ENCODE peak calls at places on chromosomes 1 and 21, in five cellular contexts. One of them, this sample, is unnamed.

GRCh38 chr1:226425431-226426031 is 17.6 kb upstream of the PARP1 start:
- DNase-seq in naive thymus-derived CD8-positive, alpha-beta T cell: no peak
- DNase-seq in occipital lobe: no peak
- DNase-seq in HTR-8/SVneo: no peak
- DNase-seq in activated T-helper 9 cell treated with anti-CD3 and anti-CD28 coated beads, Interleukin-2, amount 50 U/mL, for 16 hours: no peak
- DNase-seq in this sample: peak; percentile 34

GRCh38 chr1:156401175-156401574 is 32.2 kb downstream of the RHBG start:
- DNase-seq in HTR-8/SVneo: no peak
- DNase-seq in activated T-helper 9 cell treated with anti-CD3 and anti-CD28 coated beads, Interleukin-2, amount 50 U/mL, for 16 hours: no peak
- DNase-seq in naive thymus-derived CD8-positive, alpha-beta T cell: no peak
- DNase-seq in occipital lobe: no peak
- DNase-seq in this sample: no peak

GRCh38 chr1:83999316-83999819 is 436 bp upstream of the TTLL7 start:
- DNase-seq in occipital lobe: no peak
- DNase-seq in activated T-helper 9 cell treated with anti-CD3 and anti-CD28 coated beads, Interleukin-2, amount 50 U/mL, for 16 hours: peak; percentile 21
- DNase-seq in HTR-8/SVneo: peak; percentile 42
- DNase-seq in naive thymus-derived CD8-positive, alpha-beta T cell: no peak
- DNase-seq in this sample: no peak

GRCh38 chr1:65541865-65542264 is 121.4 kb downstream of the LEPR start:
- DNase-seq in HTR-8/SVneo: no peak
- DNase-seq in occipital lobe: no peak
- DNase-seq in naive thymus-derived CD8-positive, alpha-beta T cell: no peak
- DNase-seq in activated T-helper 9 cell treated with anti-CD3 and anti-CD28 coated beads, Interleukin-2, amount 50 U/mL, for 16 hours: no peak
- DNase-seq in this sample: no peak

GRCh38 chr1:150999051-150999674 is 7.5 kb downstream of the MINDY1 start:
- DNase-seq in occipital lobe: no peak
- DNase-seq in activated T-helper 9 cell treated with anti-CD3 and anti-CD28 coated beads, Interleukin-2, amount 50 U/mL, for 16 hours: no peak
- DNase-seq in HTR-8/SVneo: no peak
- DNase-seq in naive thymus-derived CD8-positive, alpha-beta T cell: no peak
- DNase-seq in this sample: no peak

GRCh38 chr1:207752456-207753132 is 740 bp downstream of the CD46 start:
- DNase-seq in HTR-8/SVneo: no peak
- DNase-seq in occipital lobe: no peak
- DNase-seq in activated T-helper 9 cell treated with anti-CD3 and anti-CD28 coated beads, Interleukin-2, amount 50 U/mL, for 16 hours: no peak
- DNase-seq in naive thymus-derived CD8-positive, alpha-beta T cell: no peak
- DNase-seq in this sample: peak; percentile 35

GRCh38 chr1:241639653-241640148 is 468 bp downstream of the CHML start:
- DNase-seq in HTR-8/SVneo: peak; percentile 29
- DNase-seq in activated T-helper 9 cell treated with anti-CD3 and anti-CD28 coated beads, Interleukin-2, amount 50 U/mL, for 16 hours: peak; percentile 3
- DNase-seq in naive thymus-derived CD8-positive, alpha-beta T cell: peak; percentile 18
- DNase-seq in occipital lobe: peak; percentile 61
- DNase-seq in this sample: peak; percentile 39

GRCh38 chr21:41953249-41953830 is 478 bp downstream of the C2CD2 start:
- DNase-seq in occipital lobe: no peak
- DNase-seq in naive thymus-derived CD8-positive, alpha-beta T cell: no peak
- DNase-seq in HTR-8/SVneo: no peak
- DNase-seq in activated T-helper 9 cell treated with anti-CD3 and anti-CD28 coated beads, Interleukin-2, amount 50 U/mL, for 16 hours: no peak
- DNase-seq in this sample: no peak